ENCODE peak calls at places on chromosomes 16 and 17, in nine cellular contexts. I is AG09319, S is hepatocyte, V is omental fat pad, G is ELR, R is non-pigmented ciliary epithelial cell, F is psoas muscle, L is GM03348, M is anterior cingulate cortex. X is an unnamed sample.

GRCh38 chr17:13416748-13417363 is 184.9 kb downstream of the HS3ST3A1 start:
- DNase-seq in I (no peak), S (no peak), V (no peak), G (no peak), R (no peak), F (no peak), L (no peak), M (no peak), X (no peak)

GRCh38 chr16:82152641-82153094 is 17.4 kb downstream of the MPHOSPH6 start:
- DNase-seq in I (no peak), S (peak; percentile 72), V (no peak), G (peak; percentile 28), R (peak; percentile 19), F (no peak), L (no peak), M (no peak), X (no peak)

GRCh38 chr16:50251375-50252081 is 14.8 kb upstream of the ADCY7 start:
- DNase-seq in I (no peak), S (no peak), V (no peak), G (peak; percentile 93), R (peak; percentile 68), F (no peak), L (peak; percentile 84), M (no peak), X (no peak)

GRCh38 chr16:2149630-2150417 is 1.4 kb downstream of the RAB26 start:
- DNase-seq in I (no peak), S (no peak), V (no peak), G (peak; percentile 61), R (no peak), F (no peak), L (no peak), M (no peak), X (no peak)

GRCh38 chr17:46176975-46177374 is 16.3 kb downstream of the KANSL1 start:
- DNase-seq in I (no peak), S (no peak), V (no peak), G (no peak), R (no peak), F (no peak), L (no peak), M (no peak), X (no peak)

GRCh38 chr17:245611-246010 is 64.2 kb upstream of the DOC2B start:
- DNase-seq in I (no peak), S (no peak), V (no peak), G (no peak), R (no peak), F (peak; percentile 22), L (no peak), M (no peak), X (no peak)

GRCh38 chr17:7404737-7405412 is 978 bp upstream of the TMEM256 start:
- DNase-seq in I (no peak), S (no peak), V (no peak), G (peak; percentile 64), R (no peak), F (peak; percentile 84), L (peak; percentile 91), M (no peak), X (peak; percentile 83)

GRCh38 chr16:51184702-51185433 is 33.8 kb upstream of the SALL1 start:
- DNase-seq in I (no peak), S (peak; percentile 9), V (no peak), G (no peak), R (no peak), F (no peak), L (no peak), M (no peak), X (no peak)

GRCh38 chr16:70717817-70718216 is 32.0 kb upstream of the MTSS2 start:
- DNase-seq in I (no peak), S (no peak), V (no peak), G (no peak), R (no peak), F (no peak), L (no peak), M (no peak), X (no peak)

GRCh38 chr16:18039931-18040330 is 296.6 kb downstream of the NPIPA8 start:
- DNase-seq in I (no peak), S (no peak), V (no peak), G (no peak), R (no peak), F (no peak), L (no peak), M (no peak), X (no peak)